ENCODE peak calls at places on chromosomes 11 and 22, in six cellular contexts. A, V, C, O, W and U are unnamed samples.

GRCh38 chr11:70608568-70609314 is 210.4 kb downstream of the CTTN start:
- DNase-seq in O (no peak), W (no peak), A (peak; percentile 49), C (no peak), V (no peak), U (no peak)

GRCh38 chr11:16987205-16987568 is 27.0 kb downstream of the PLEKHA7 start:
- DNase-seq in W (peak; percentile 82), C (no peak), O (peak; percentile 83), V (no peak), A (no peak), U (no peak)

GRCh38 chr11:84536456-84536855 is 1090.7 kb downstream of the DLG2 start:
- DNase-seq in O (no peak), C (no peak), W (no peak), A (no peak), V (no peak), U (no peak)

GRCh38 chr11:62792193-62792575 is 378 bp upstream of the TMEM223 start:
- DNase-seq in W (peak; percentile 29), C (no peak), A (peak; percentile 18), O (no peak), V (no peak), U (no peak)

GRCh38 chr11:1453611-1454386 is 32.8 kb downstream of the MOB2 start:
- DNase-seq in W (peak; percentile 66), O (peak; percentile 67), A (no peak), C (peak; percentile 86), V (no peak), U (peak; percentile 39)

GRCh38 chr11:61752117-61752924 is at the start of gene MYRF:
- DNase-seq in V (peak; percentile 89), A (peak; percentile 14), O (peak; percentile 80), C (peak; percentile 74), W (peak; percentile 75), U (peak; percentile 69)

GRCh38 chr22:20569059-20570058 is 61.9 kb downstream of the MED15 start:
- DNase-seq in A (peak; percentile 99), V (peak; percentile 97), W (peak; percentile 68), O (peak; percentile 55), C (no peak), U (no peak)

GRCh38 chr11:78647986-78648875 is 73.6 kb upstream of the NARS2 start:
- DNase-seq in C (no peak), O (no peak), A (no peak), W (no peak), V (peak; percentile 54), U (no peak)

GRCh38 chr11:112581747-112582146 is 321.1 kb upstream of the PLET1 start:
- DNase-seq in C (no peak), O (no peak), V (no peak), A (no peak), W (no peak), U (no peak)

GRCh38 chr11:120715239-120715638 is 203.7 kb downstream of the GRIK4 start:
- DNase-seq in V (no peak), C (no peak), O (no peak), W (no peak), A (no peak), U (peak; percentile 3)

GRCh38 chr11:111417766-111418435 is 38.8 kb upstream of the POU2AF1 start:
- DNase-seq in W (peak; percentile 68), O (peak; percentile 53), V (peak; percentile 83), A (peak; percentile 99), C (no peak), U (no peak)

GRCh38 chr11:48017105-48017874 is 36.9 kb downstream of the PTPRJ start:
- DNase-seq in W (no peak), O (no peak), A (no peak), V (no peak), C (no peak), U (peak; percentile 29)

GRCh38 chr11:47106839-47107520 is 69.7 kb downstream of the ARFGAP2 start:
- DNase-seq in C (no peak), V (no peak), A (no peak), O (no peak), W (no peak), U (no peak)

GRCh38 chr11:119694334-119694733 is 34.7 kb downstream of the NECTIN1 start:
- DNase-seq in W (peak; percentile 61), C (no peak), V (no peak), O (peak; percentile 82), A (no peak), U (peak; percentile 6)

GRCh38 chr22:30021881-30022619 is 58.2 kb upstream of the HORMAD2 start:
- DNase-seq in V (peak; percentile 61), W (no peak), C (no peak), A (no peak), O (no peak), U (peak; percentile 20)

GRCh38 chr22:31179345-31179744 is 19.4 kb downstream of the RNF185 start:
- DNase-seq in V (no peak), O (peak; percentile 32), W (peak; percentile 44), A (peak; percentile 23), C (no peak), U (peak; percentile 39)

GRCh38 chr11:72736452-72737069 is 15.6 kb downstream of the ARAP1 start:
- DNase-seq in O (no peak), W (no peak), C (no peak), A (peak; percentile 77), V (peak; percentile 92), U (no peak)

GRCh38 chr11:106765849-106766248 is 252.4 kb downstream of the GUCY1A2 start:
- DNase-seq in V (no peak), W (no peak), C (no peak), O (no peak), A (no peak), U (no peak)

GRCh38 chr11:70141490-70142014 is 61.5 kb upstream of the FADD start:
- DNase-seq in W (no peak), V (no peak), C (no peak), O (no peak), A (no peak), U (no peak)

GRCh38 chr11:45930031-45930794 is 7.8 kb downstream of the LARGE2 start:
- DNase-seq in O (peak; percentile 78), W (peak; percentile 78), C (peak; percentile 91), V (peak; percentile 86), A (no peak), U (no peak)

GRCh38 chr11:34629711-34630110 is 8.8 kb downstream of the EHF start:
- DNase-seq in A (peak; percentile 18), V (no peak), W (no peak), O (no peak), C (no peak), U (no peak)

GRCh38 chr11:86799680-86800075 is 664 bp upstream of the PRSS23 start:
- DNase-seq in W (no peak), C (no peak), A (no peak), V (no peak), O (no peak), U (no peak)

GRCh38 chr11:22763166-22763565 is 66.4 kb downstream of the SVIP start:
- DNase-seq in W (no peak), C (no peak), O (no peak), V (no peak), A (no peak), U (no peak)

GRCh38 chr11:17546240-17546639 is 819 bp upstream of the OTOG start:
- DNase-seq in W (no peak), A (no peak), V (no peak), C (no peak), O (no peak), U (no peak)

GRCh38 chr22:21624120-21624879 is 5.5 kb downstream of the YDJC start:
- DNase-seq in W (peak; percentile 23), C (no peak), V (no peak), O (peak; percentile 29), A (peak; percentile 23), U (peak; percentile 45)

GRCh38 chr11:32396331-32396730 is 39.0 kb downstream of the WT1 start:
- DNase-seq in A (no peak), W (no peak), V (no peak), O (no peak), C (no peak), U (no peak)

GRCh38 chr11:30879322-30880020 is 293.3 kb upstream of the MPPED2 start:
- DNase-seq in V (no peak), A (no peak), O (peak; percentile 21), W (no peak), C (no peak), U (no peak)

GRCh38 chr11:117143871-117144476 is at the start of gene PAFAH1B2:
- DNase-seq in A (peak; percentile 90), C (peak; percentile 98), O (peak; percentile 97), W (peak; percentile 97), V (peak; percentile 99), U (peak; percentile 95)
- TF ChIP-seq POLR2A in A (peak; percentile 87), C (peak; percentile 42), O (peak; percentile 91), W (peak; percentile 89), V (peak; percentile 45), U (peak; percentile 83)

GRCh38 chr22:48099671-48100070 is 1337.2 kb downstream of the TBC1D22A start:
- DNase-seq in A (no peak), V (peak; percentile 77), C (no peak), W (no peak), O (no peak), U (no peak)

GRCh38 chr22:48097723-48098122 is 1335.3 kb downstream of the TBC1D22A start:
- DNase-seq in V (no peak), O (no peak), W (no peak), C (no peak), A (no peak), U (no peak)

GRCh38 chr22:48098243-48098935 is 1335.9 kb downstream of the TBC1D22A start:
- DNase-seq in C (peak; percentile 63), V (no peak), W (no peak), O (no peak), A (no peak), U (no peak)

GRCh38 chr22:48099251-48099650 is 1336.8 kb downstream of the TBC1D22A start:
- DNase-seq in W (no peak), O (no peak), C (no peak), A (no peak), V (peak; percentile 81), U (no peak)

GRCh38 chr22:48098936-48099245 is 1336.4 kb downstream of the TBC1D22A start:
- DNase-seq in O (no peak), W (no peak), V (peak; percentile 74), A (no peak), C (no peak), U (no peak)
- TF ChIP-seq POLR2A in O (no peak), W (no peak), V (no peak), A (no peak), C (no peak), U (no peak)

GRCh38 chr11:66885469-66886316 is 28.8 kb downstream of the LRFN4 start:
- DNase-seq in C (no peak), O (no peak), A (no peak), V (no peak), W (no peak), U (no peak)
- TF ChIP-seq POLR2A in C (no peak), O (no peak), A (no peak), V (no peak), W (no peak), U (no peak)

DNA sequence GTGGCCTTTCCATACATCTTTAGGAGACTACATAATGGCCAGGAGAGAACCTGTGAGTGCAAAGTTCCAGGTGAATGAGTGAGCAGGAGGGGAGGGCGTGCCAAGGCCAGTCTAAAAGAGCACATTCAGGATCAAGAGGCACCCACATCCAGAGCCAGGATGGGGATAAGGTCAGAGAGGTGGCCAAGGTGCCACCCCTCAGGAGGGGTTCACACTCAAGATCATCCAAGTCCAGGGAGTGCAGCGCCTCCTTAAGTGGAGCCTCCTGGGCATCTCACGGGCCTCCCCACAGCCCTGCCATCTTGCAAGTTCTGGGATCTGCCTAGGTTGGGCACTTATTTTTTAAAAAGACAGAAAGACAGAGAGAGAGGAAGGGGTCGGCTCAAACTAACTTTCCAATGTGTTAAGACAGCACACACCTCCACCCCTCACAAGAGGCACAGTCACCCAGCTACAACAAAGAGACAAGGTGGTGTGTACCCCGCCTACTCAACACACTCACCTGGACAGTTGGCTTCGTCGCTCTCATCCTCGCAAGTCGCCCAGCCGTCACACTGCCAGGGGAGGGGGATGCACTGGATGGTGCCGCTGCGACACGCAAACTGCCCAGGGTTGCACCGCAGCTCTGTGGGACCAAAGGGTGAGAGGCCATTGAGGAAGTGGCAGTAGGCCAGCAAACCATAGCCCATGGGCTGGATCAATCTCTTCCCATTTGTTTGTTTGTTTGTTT is 33.2 kb downstream of the DGCR2 start:
- DNase-seq in O (no peak), V (peak; percentile 76), A (no peak), W (no peak), C (no peak), U (no peak)
- TF ChIP-seq POLR2A in O (no peak), V (no peak), A (no peak), W (no peak), C (no peak), U (no peak)